ENCODE peak calls at places on chromosome 5, in five cellular contexts. Y, M, D, F and U are unnamed samples.
A peak's percentile ranks its signal among the peaks of the same experiment; 100 is the strongest.

GRCh38 chr5:12016149-12016740 is 112.0 kb upstream of the CTNND2 start:
- DNase-seq in Y (no peak), M (no peak), D (no peak), F (no peak), U (no peak)

GRCh38 chr5:63963080-63963735 is 963 bp upstream of the HTR1A start:
- DNase-seq in Y (peak; percentile 19), M (peak; percentile 10), D (peak; percentile 43), F (no peak), U (peak; percentile 84)

GRCh38 chr5:1128977-1129724 is 17.3 kb upstream of the SLC12A7 start:
- DNase-seq in Y (no peak), M (no peak), D (no peak), F (no peak), U (no peak)

GRCh38 chr5:93583799-93584530 is 943 bp downstream of the NR2F1 start:
- DNase-seq in Y (no peak), M (no peak), D (no peak), F (no peak), U (peak; percentile 80)

GRCh38 chr5:111447822-111448221 is 64.5 kb downstream of the STARD4 start:
- DNase-seq in Y (no peak), M (no peak), D (no peak), F (no peak), U (no peak)

GRCh38 chr5:10351199-10351881 is 2.2 kb upstream of the MARCHF6 start:
- DNase-seq in Y (no peak), M (peak; percentile 41), D (peak; percentile 46), F (no peak), U (no peak)

GRCh38 chr5:38821679-38822078 is 24.1 kb upstream of the OSMR start:
- DNase-seq in Y (no peak), M (no peak), D (no peak), F (no peak), U (no peak)

GRCh38 chr5:119368238-119368630 is 12.4 kb downstream of the TNFAIP8 start:
- DNase-seq in Y (no peak), M (no peak), D (no peak), F (peak; percentile 44), U (peak; percentile 31)

GRCh38 chr5:59757442-59757841 is 136.1 kb downstream of the PDE4D start:
- DNase-seq in Y (no peak), M (no peak), D (peak; percentile 53), F (no peak), U (no peak)

GRCh38 chr5:173331956-173332479 is 3.8 kb upstream of the STC2 start:
- DNase-seq in Y (peak; percentile 77), M (peak; percentile 71), D (peak; percentile 57), F (peak; percentile 53), U (peak; percentile 94)

GRCh38 chr5:124824637-124825158 is 78.3 kb upstream of the ZNF608 start:
- DNase-seq in Y (no peak), M (peak; percentile 46), D (peak; percentile 92), F (no peak), U (peak; percentile 56)

GRCh38 chr5:138949988-138950387 is 74.9 kb upstream of the LRRTM2 start:
- DNase-seq in Y (no peak), M (no peak), D (no peak), F (no peak), U (no peak)

GRCh38 chr5:80239680-80240367 is 16.0 kb downstream of the SERINC5 start:
- DNase-seq in Y (no peak), M (no peak), D (no peak), F (no peak), U (peak; percentile 18)

GRCh38 chr5:123297198-123297831 is 125.9 kb downstream of the CEP120 start:
- DNase-seq in Y (no peak), M (no peak), D (no peak), F (no peak), U (no peak)

GRCh38 chr5:159700016-159700415 is 216.3 kb upstream of the ADRA1B start:
- DNase-seq in Y (no peak), M (no peak), D (peak; percentile 44), F (no peak), U (no peak)

GRCh38 chr5:139389701-139390638 is at the start of gene MZB1:
- DNase-seq in Y (no peak), M (no peak), D (no peak), F (no peak), U (no peak)

GRCh38 chr5:143812085-143812705 is at the start of gene HMHB1:
- DNase-seq in Y (no peak), M (no peak), D (no peak), F (no peak), U (peak; percentile 4)

GRCh38 chr5:180668835-180669596 is 19.6 kb upstream of the FLT4 start:
- DNase-seq in Y (no peak), M (no peak), D (no peak), F (no peak), U (no peak)

GRCh38 chr5:14211818-14212799 is 69.0 kb downstream of the TRIO start:
- DNase-seq in Y (no peak), M (no peak), D (no peak), F (no peak), U (no peak)

GRCh38 chr5:65094279-65094678 is 325.5 kb downstream of the CWC27 start:
- DNase-seq in Y (no peak), M (no peak), D (no peak), F (no peak), U (no peak)

GRCh38 chr5:34717426-34718327 is 61.5 kb downstream of the RAI14 start:
- DNase-seq in Y (no peak), M (peak; percentile 97), D (peak; percentile 100), F (no peak), U (peak; percentile 98)

GRCh38 chr5:127143722-127144121 is 70.4 kb upstream of the C5orf63 start:
- DNase-seq in Y (no peak), M (no peak), D (no peak), F (no peak), U (no peak)

GRCh38 chr5:180399391-180399790 is 46.3 kb upstream of the GFPT2 start:
- DNase-seq in Y (no peak), M (no peak), D (no peak), F (no peak), U (no peak)